ENCODE peak calls at places on chromosomes 2 and 18, in six cellular contexts. One of them, this sample, is unnamed.

GRCh38 chr2:112155331-112156151 is 17.4 kb downstream of the FBLN7 start:
- DNase-seq in fibroblast of pulmonary artery: no peak
- DNase-seq in mucosa of descending colon: no peak
- DNase-seq in tibial artery: peak
- DNase-seq in epithelial cell of proximal tubule: no peak
- DNase-seq in fibroblast of mammary gland: no peak
- DNase-seq in this sample: no peak

GRCh38 chr18:9575558-9575957 is 38.8 kb downstream of the PPP4R1 start:
- DNase-seq in fibroblast of pulmonary artery: peak
- DNase-seq in mucosa of descending colon: no peak
- DNase-seq in tibial artery: peak
- DNase-seq in epithelial cell of proximal tubule: peak
- DNase-seq in fibroblast of mammary gland: peak
- DNase-seq in this sample: peak

GRCh38 chr2:48471048-48471474 is 58.9 kb upstream of the STON1 start:
- DNase-seq in fibroblast of pulmonary artery: peak
- DNase-seq in mucosa of descending colon: no peak
- DNase-seq in tibial artery: no peak
- DNase-seq in epithelial cell of proximal tubule: peak
- DNase-seq in fibroblast of mammary gland: peak
- DNase-seq in this sample: no peak

GRCh38 chr2:8346238-8346637 is 335.6 kb upstream of the ID2 start:
- DNase-seq in fibroblast of pulmonary artery: no peak
- DNase-seq in mucosa of descending colon: no peak
- DNase-seq in tibial artery: no peak
- DNase-seq in epithelial cell of proximal tubule: no peak
- DNase-seq in fibroblast of mammary gland: no peak
- DNase-seq in this sample: no peak

GRCh38 chr18:32847719-32848118 is 74.9 kb upstream of the KLHL14 start:
- DNase-seq in fibroblast of pulmonary artery: no peak
- DNase-seq in mucosa of descending colon: no peak
- DNase-seq in tibial artery: no peak
- DNase-seq in epithelial cell of proximal tubule: no peak
- DNase-seq in fibroblast of mammary gland: no peak
- DNase-seq in this sample: no peak

GRCh38 chr2:104853926-104854506 is at the start of gene POU3F3:
- DNase-seq in fibroblast of pulmonary artery: no peak
- DNase-seq in mucosa of descending colon: peak
- DNase-seq in tibial artery: peak
- DNase-seq in epithelial cell of proximal tubule: peak
- DNase-seq in fibroblast of mammary gland: peak
- DNase-seq in this sample: peak

GRCh38 chr2:174846941-174847938 is 83.0 kb upstream of the CHRNA1 start:
- DNase-seq in fibroblast of pulmonary artery: peak
- DNase-seq in mucosa of descending colon: no peak
- DNase-seq in tibial artery: no peak
- DNase-seq in epithelial cell of proximal tubule: no peak
- DNase-seq in fibroblast of mammary gland: peak
- DNase-seq in this sample: no peak

GRCh38 chr2:72579595-72580180 is 246.1 kb downstream of the EXOC6B start:
- DNase-seq in fibroblast of pulmonary artery: peak
- DNase-seq in mucosa of descending colon: no peak
- DNase-seq in tibial artery: no peak
- DNase-seq in epithelial cell of proximal tubule: peak
- DNase-seq in fibroblast of mammary gland: peak
- DNase-seq in this sample: no peak

GRCh38 chr18:616380-616995 is 19.7 kb downstream of the CLUL1 start:
- DNase-seq in fibroblast of pulmonary artery: peak
- DNase-seq in mucosa of descending colon: no peak
- DNase-seq in tibial artery: no peak
- DNase-seq in epithelial cell of proximal tubule: no peak
- DNase-seq in fibroblast of mammary gland: peak
- DNase-seq in this sample: no peak

GRCh38 chr2:201600906-201601305 is 42.4 kb downstream of the TMEM237 start:
- DNase-seq in fibroblast of pulmonary artery: no peak
- DNase-seq in mucosa of descending colon: no peak
- DNase-seq in tibial artery: no peak
- DNase-seq in epithelial cell of proximal tubule: no peak
- DNase-seq in fibroblast of mammary gland: no peak
- DNase-seq in this sample: no peak

GRCh38 chr18:68417826-68418225 is 297.1 kb downstream of the TMX3 start:
- DNase-seq in fibroblast of pulmonary artery: peak
- DNase-seq in mucosa of descending colon: no peak
- DNase-seq in tibial artery: no peak
- DNase-seq in epithelial cell of proximal tubule: no peak
- DNase-seq in fibroblast of mammary gland: peak
- DNase-seq in this sample: no peak

GRCh38 chr2:217653240-217653639 is 349.6 kb downstream of the TNS1 start:
- DNase-seq in fibroblast of pulmonary artery: peak
- DNase-seq in mucosa of descending colon: no peak
- DNase-seq in tibial artery: peak
- DNase-seq in epithelial cell of proximal tubule: peak
- DNase-seq in fibroblast of mammary gland: peak
- DNase-seq in this sample: peak
- TF ChIP-seq CTCF in fibroblast of pulmonary artery: no peak
- TF ChIP-seq CTCF in mucosa of descending colon: no peak
- TF ChIP-seq CTCF in tibial artery: peak
- TF ChIP-seq CTCF in epithelial cell of proximal tubule: peak
- TF ChIP-seq CTCF in fibroblast of mammary gland: no peak
- TF ChIP-seq CTCF in this sample: no peak

DNA sequence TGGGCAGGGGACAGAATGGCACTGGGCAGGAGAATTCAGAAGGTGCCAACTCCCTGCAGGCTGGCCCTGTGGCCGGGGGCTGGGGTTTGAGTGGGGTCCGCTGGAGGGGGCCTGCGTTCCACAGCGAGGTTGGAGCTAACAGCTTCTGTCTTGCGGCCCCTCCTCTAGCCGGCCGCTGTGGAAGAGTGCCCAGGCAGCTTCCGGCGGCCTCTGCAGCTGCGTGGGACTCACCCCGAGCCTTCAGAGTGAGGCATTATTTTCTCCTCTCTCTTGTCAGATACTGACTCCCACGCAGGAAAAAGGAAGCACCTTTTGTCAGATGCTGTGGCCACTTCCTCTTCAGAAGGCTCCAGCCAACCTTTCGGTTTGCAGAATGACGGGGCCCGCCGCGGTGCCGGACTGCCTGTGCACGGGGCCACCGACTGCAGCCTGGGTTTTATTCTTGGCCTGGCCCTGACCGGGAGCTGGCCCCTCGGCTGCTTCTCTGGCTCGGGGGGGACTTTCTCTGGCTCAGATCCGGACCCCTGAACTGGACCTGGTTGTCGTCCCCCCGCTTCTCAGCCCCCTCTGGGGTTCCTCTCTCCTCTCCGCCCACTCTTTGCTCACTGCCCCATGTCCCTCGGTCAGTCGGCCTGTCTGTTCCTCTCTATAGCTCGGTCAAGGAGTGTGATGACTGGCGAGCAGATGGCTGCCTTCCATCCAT is 40.1 kb downstream of the ARHGAP25 start:
- DNase-seq in fibroblast of pulmonary artery: peak
- DNase-seq in mucosa of descending colon: peak
- DNase-seq in tibial artery: peak
- DNase-seq in epithelial cell of proximal tubule: no peak
- DNase-seq in fibroblast of mammary gland: peak
- DNase-seq in this sample: peak
- H3K4me3 ChIP-seq in fibroblast of pulmonary artery: peak
- H3K4me3 ChIP-seq in mucosa of descending colon: no peak
- H3K4me3 ChIP-seq in tibial artery: peak
- H3K4me3 ChIP-seq in epithelial cell of proximal tubule: no peak
- H3K4me3 ChIP-seq in fibroblast of mammary gland: peak
- H3K4me3 ChIP-seq in this sample: peak

GRCh38 chr2:240579071-240579762 is 7.3 kb upstream of the CAPN10 start:
- DNase-seq in fibroblast of pulmonary artery: no peak
- DNase-seq in mucosa of descending colon: peak
- DNase-seq in tibial artery: no peak
- DNase-seq in epithelial cell of proximal tubule: no peak
- DNase-seq in fibroblast of mammary gland: no peak
- DNase-seq in this sample: no peak

GRCh38 chr2:240578110-240578450 is 8.5 kb upstream of the CAPN10 start:
- DNase-seq in fibroblast of pulmonary artery: no peak
- DNase-seq in mucosa of descending colon: peak
- DNase-seq in tibial artery: no peak
- DNase-seq in epithelial cell of proximal tubule: no peak
- DNase-seq in fibroblast of mammary gland: no peak
- DNase-seq in this sample: no peak

GRCh38 chr2:240578488-240578887 is 8.0 kb upstream of the CAPN10 start:
- DNase-seq in fibroblast of pulmonary artery: no peak
- DNase-seq in mucosa of descending colon: peak
- DNase-seq in tibial artery: no peak
- DNase-seq in epithelial cell of proximal tubule: no peak
- DNase-seq in fibroblast of mammary gland: no peak
- DNase-seq in this sample: no peak

GRCh38 chr2:240581811-240582210 is 4.7 kb upstream of the CAPN10 start:
- DNase-seq in fibroblast of pulmonary artery: no peak
- DNase-seq in mucosa of descending colon: no peak
- DNase-seq in tibial artery: no peak
- DNase-seq in epithelial cell of proximal tubule: no peak
- DNase-seq in fibroblast of mammary gland: no peak
- DNase-seq in this sample: no peak

DNA sequence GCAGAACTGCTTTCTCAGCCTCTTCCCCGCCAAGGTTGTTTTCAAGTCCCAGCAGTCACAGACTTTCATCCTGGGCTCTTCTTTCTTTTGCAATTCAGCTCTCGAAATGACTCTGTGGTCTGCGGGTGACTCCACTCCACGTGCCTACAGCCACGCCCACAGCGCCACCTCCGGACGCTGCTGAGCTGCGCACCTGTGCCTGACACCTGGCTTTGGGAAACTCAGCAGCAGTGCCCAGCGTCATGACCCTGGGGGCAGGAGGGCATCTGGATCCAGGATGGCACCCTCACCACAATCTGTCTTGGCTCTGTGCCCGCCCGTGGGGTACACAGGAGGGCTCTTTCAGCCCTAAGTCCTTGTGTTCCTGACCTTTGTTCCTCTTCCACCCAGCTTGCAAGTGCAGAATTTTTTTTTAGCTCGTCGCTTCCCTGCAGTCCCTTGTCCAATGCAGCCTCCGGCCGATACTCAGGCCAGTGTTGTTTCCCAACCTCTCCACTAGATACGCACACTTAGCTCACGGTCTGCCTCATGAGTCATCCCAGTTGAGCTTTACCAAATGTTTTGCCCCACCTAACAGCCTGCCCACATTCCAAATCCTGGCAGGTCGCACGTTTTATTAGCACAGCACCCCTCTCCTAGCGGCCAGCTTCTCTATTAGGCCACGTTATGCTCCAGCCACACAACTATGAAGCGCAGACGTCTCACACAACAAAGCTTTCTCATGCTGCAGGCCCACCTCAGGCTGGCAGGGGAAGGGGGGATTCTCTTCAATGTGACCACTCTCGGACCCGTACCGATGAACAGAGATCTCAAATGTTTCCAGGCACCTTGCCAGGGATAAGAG is 6.5 kb upstream of the CAPN10 start:
- DNase-seq in fibroblast of pulmonary artery: peak
- DNase-seq in mucosa of descending colon: peak
- DNase-seq in tibial artery: no peak
- DNase-seq in epithelial cell of proximal tubule: no peak
- DNase-seq in fibroblast of mammary gland: peak
- DNase-seq in this sample: peak
- TF ChIP-seq CTCF in fibroblast of pulmonary artery: no peak
- TF ChIP-seq CTCF in mucosa of descending colon: peak
- TF ChIP-seq CTCF in tibial artery: no peak
- TF ChIP-seq CTCF in epithelial cell of proximal tubule: peak
- TF ChIP-seq CTCF in fibroblast of mammary gland: no peak
- TF ChIP-seq CTCF in this sample: no peak

GRCh38 chr2:218607436-218608115 is at the start of gene PLCD4:
- DNase-seq in fibroblast of pulmonary artery: peak
- DNase-seq in mucosa of descending colon: no peak
- DNase-seq in tibial artery: peak
- DNase-seq in epithelial cell of proximal tubule: no peak
- DNase-seq in fibroblast of mammary gland: peak
- DNase-seq in this sample: peak
- H3K4me3 ChIP-seq in fibroblast of pulmonary artery: peak
- H3K4me3 ChIP-seq in mucosa of descending colon: no peak
- H3K4me3 ChIP-seq in tibial artery: peak
- H3K4me3 ChIP-seq in epithelial cell of proximal tubule: peak
- H3K4me3 ChIP-seq in fibroblast of mammary gland: peak
- H3K4me3 ChIP-seq in this sample: peak

GRCh38 chr2:96580771-96581170 is 44.2 kb downstream of the ARID5A start:
- DNase-seq in fibroblast of pulmonary artery: peak
- DNase-seq in mucosa of descending colon: no peak
- DNase-seq in tibial artery: no peak
- DNase-seq in epithelial cell of proximal tubule: no peak
- DNase-seq in fibroblast of mammary gland: no peak
- DNase-seq in this sample: no peak
- TF ChIP-seq CTCF in fibroblast of pulmonary artery: peak
- TF ChIP-seq CTCF in mucosa of descending colon: no peak
- TF ChIP-seq CTCF in tibial artery: no peak
- TF ChIP-seq CTCF in epithelial cell of proximal tubule: peak
- TF ChIP-seq CTCF in fibroblast of mammary gland: no peak
- TF ChIP-seq CTCF in this sample: no peak

GRCh38 chr18:35141567-35142269 is 99.1 kb upstream of the ZNF397 start:
- DNase-seq in fibroblast of pulmonary artery: no peak
- DNase-seq in mucosa of descending colon: no peak
- DNase-seq in tibial artery: no peak
- DNase-seq in epithelial cell of proximal tubule: no peak
- DNase-seq in fibroblast of mammary gland: no peak
- DNase-seq in this sample: no peak

GRCh38 chr18:35138773-35139172 is 97.6 kb downstream of the MAPRE2 start:
- DNase-seq in fibroblast of pulmonary artery: no peak
- DNase-seq in mucosa of descending colon: no peak
- DNase-seq in tibial artery: no peak
- DNase-seq in epithelial cell of proximal tubule: no peak
- DNase-seq in fibroblast of mammary gland: no peak
- DNase-seq in this sample: no peak

GRCh38 chr18:35142270-35142605 is 98.6 kb upstream of the ZNF397 start:
- DNase-seq in fibroblast of pulmonary artery: no peak
- DNase-seq in mucosa of descending colon: no peak
- DNase-seq in tibial artery: no peak
- DNase-seq in epithelial cell of proximal tubule: peak
- DNase-seq in fibroblast of mammary gland: no peak
- DNase-seq in this sample: no peak

GRCh38 chr18:35139517-35139916 is 98.3 kb downstream of the MAPRE2 start:
- DNase-seq in fibroblast of pulmonary artery: no peak
- DNase-seq in mucosa of descending colon: no peak
- DNase-seq in tibial artery: no peak
- DNase-seq in epithelial cell of proximal tubule: no peak
- DNase-seq in fibroblast of mammary gland: no peak
- DNase-seq in this sample: no peak

GRCh38 chr18:35141077-35141476 is 99.8 kb upstream of the ZNF397 start:
- DNase-seq in fibroblast of pulmonary artery: no peak
- DNase-seq in mucosa of descending colon: no peak
- DNase-seq in tibial artery: no peak
- DNase-seq in epithelial cell of proximal tubule: no peak
- DNase-seq in fibroblast of mammary gland: no peak
- DNase-seq in this sample: no peak
- H3K4me3 ChIP-seq in fibroblast of pulmonary artery: no peak
- H3K4me3 ChIP-seq in mucosa of descending colon: no peak
- H3K4me3 ChIP-seq in tibial artery: no peak
- H3K4me3 ChIP-seq in epithelial cell of proximal tubule: no peak
- H3K4me3 ChIP-seq in fibroblast of mammary gland: no peak
- H3K4me3 ChIP-seq in this sample: no peak

GRCh38 chr2:197359859-197360258 is 49.3 kb upstream of the ANKRD44 start:
- DNase-seq in fibroblast of pulmonary artery: no peak
- DNase-seq in mucosa of descending colon: no peak
- DNase-seq in tibial artery: no peak
- DNase-seq in epithelial cell of proximal tubule: no peak
- DNase-seq in fibroblast of mammary gland: no peak
- DNase-seq in this sample: no peak
- TF ChIP-seq CTCF in fibroblast of pulmonary artery: no peak
- TF ChIP-seq CTCF in mucosa of descending colon: no peak
- TF ChIP-seq CTCF in tibial artery: no peak
- TF ChIP-seq CTCF in epithelial cell of proximal tubule: peak
- TF ChIP-seq CTCF in fibroblast of mammary gland: peak
- TF ChIP-seq CTCF in this sample: no peak

GRCh38 chr18:23238152-23238531 is 102.9 kb downstream of the CABLES1 start:
- DNase-seq in fibroblast of pulmonary artery: peak
- DNase-seq in mucosa of descending colon: no peak
- DNase-seq in tibial artery: peak
- DNase-seq in epithelial cell of proximal tubule: peak
- DNase-seq in fibroblast of mammary gland: peak
- DNase-seq in this sample: no peak
- H3K4me3 ChIP-seq in fibroblast of pulmonary artery: no peak
- H3K4me3 ChIP-seq in mucosa of descending colon: no peak
- H3K4me3 ChIP-seq in tibial artery: peak
- H3K4me3 ChIP-seq in epithelial cell of proximal tubule: peak
- H3K4me3 ChIP-seq in fibroblast of mammary gland: peak
- H3K4me3 ChIP-seq in this sample: peak

This sample was measured in psoas muscle.